ENCODE peak calls at places on chromosomes 16 and 17, in five cellular contexts. One of them, this sample, is unnamed.

GRCh38 chr17:37429442-37429841 is 22.8 kb downstream of the TADA2A start:
- DNase-seq in cardiac muscle cell: no peak
- DNase-seq in suprapubic skin: no peak
- DNase-seq in pancreas: no peak
- DNase-seq in Panc1: no peak
- DNase-seq in this sample: no peak

GRCh38 chr16:68363847-68364600 is 53.2 kb downstream of the PRMT7 start:
- DNase-seq in suprapubic skin: no peak
- DNase-seq in cardiac muscle cell: no peak
- DNase-seq in Panc1: no peak
- DNase-seq in pancreas: no peak
- DNase-seq in this sample: no peak

GRCh38 chr17:60327122-60327869 is 64.6 kb downstream of the USP32 start:
- DNase-seq in pancreas: no peak
- DNase-seq in cardiac muscle cell: no peak
- DNase-seq in Panc1: no peak
- DNase-seq in suprapubic skin: no peak
- DNase-seq in this sample: no peak

GRCh38 chr17:80474231-80474932 is 2.0 kb downstream of the NPTX1 start:
- DNase-seq in pancreas: no peak
- DNase-seq in Panc1: no peak
- DNase-seq in suprapubic skin: no peak
- DNase-seq in cardiac muscle cell: no peak
- DNase-seq in this sample: no peak

GRCh38 chr17:59093702-59094231 is 12.9 kb downstream of the TRIM37 start:
- DNase-seq in Panc1: no peak
- DNase-seq in cardiac muscle cell: no peak
- DNase-seq in pancreas: no peak
- DNase-seq in suprapubic skin: no peak
- DNase-seq in this sample: peak; percentile 96

GRCh38 chr17:82734987-82735866 is at the start of gene FN3K:
- DNase-seq in pancreas: peak; percentile 86
- DNase-seq in Panc1: no peak
- DNase-seq in cardiac muscle cell: peak; percentile 80
- DNase-seq in suprapubic skin: peak; percentile 78
- DNase-seq in this sample: no peak

GRCh38 chr17:65941500-65941899 is 250.4 kb downstream of the CEP112 start:
- DNase-seq in Panc1: no peak
- DNase-seq in pancreas: no peak
- DNase-seq in cardiac muscle cell: no peak
- DNase-seq in suprapubic skin: no peak
- DNase-seq in this sample: no peak

GRCh38 chr16:56424791-56425438 is 430 bp downstream of the AMFR start:
- DNase-seq in pancreas: peak; percentile 74
- DNase-seq in Panc1: no peak
- DNase-seq in suprapubic skin: peak; percentile 74
- DNase-seq in cardiac muscle cell: peak; percentile 36
- DNase-seq in this sample: no peak

GRCh38 chr17:14780116-14780515 is 479.2 kb downstream of the HS3ST3B1 start:
- DNase-seq in pancreas: no peak
- DNase-seq in Panc1: no peak
- DNase-seq in suprapubic skin: no peak
- DNase-seq in cardiac muscle cell: no peak
- DNase-seq in this sample: no peak
- H3K4me3 ChIP-seq in pancreas: no peak overlapping the region
- H3K4me3 ChIP-seq in Panc1: no peak overlapping the region
- H3K4me3 ChIP-seq in suprapubic skin: no peak overlapping the region
- H3K4me3 ChIP-seq in cardiac muscle cell: no peak overlapping the region
- H3K4me3 ChIP-seq in this sample: no peak overlapping the region

DNA sequence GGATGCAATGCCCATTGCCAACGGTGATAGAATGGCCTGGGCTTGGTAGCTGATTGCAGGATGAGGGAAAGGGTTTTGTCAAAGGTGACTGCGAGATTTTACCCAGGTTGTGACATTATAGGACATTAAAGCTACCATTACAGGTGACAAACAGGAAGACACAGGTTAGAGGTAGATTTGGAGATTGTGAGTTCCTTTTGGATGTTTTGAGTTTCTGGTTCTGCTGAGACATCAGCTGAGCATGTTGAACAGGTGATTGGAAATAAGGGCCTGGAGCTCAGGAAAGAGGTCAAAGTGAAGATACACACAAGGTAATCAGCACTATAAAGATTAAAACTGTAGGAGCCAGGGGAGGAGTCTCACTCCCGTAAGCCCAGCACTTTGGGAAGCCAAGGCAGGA is 5.9 kb downstream of the GSDMA start:
- DNase-seq in Panc1: no peak
- DNase-seq in pancreas: no peak
- DNase-seq in cardiac muscle cell: no peak
- DNase-seq in suprapubic skin: no peak
- DNase-seq in this sample: no peak
- H3K27me3 ChIP-seq in Panc1: no peaks in the 10 kb centered on the region
- H3K27me3 ChIP-seq in pancreas: no peaks in the 10 kb centered on the region
- H3K27me3 ChIP-seq in cardiac muscle cell: peaks cover 3% of the 10 kb centered on the region
- H3K27me3 ChIP-seq in suprapubic skin: peaks cover 3% of the 10 kb centered on the region
- H3K27me3 ChIP-seq in this sample: peaks cover 7% of the 10 kb centered on the region

DNA sequence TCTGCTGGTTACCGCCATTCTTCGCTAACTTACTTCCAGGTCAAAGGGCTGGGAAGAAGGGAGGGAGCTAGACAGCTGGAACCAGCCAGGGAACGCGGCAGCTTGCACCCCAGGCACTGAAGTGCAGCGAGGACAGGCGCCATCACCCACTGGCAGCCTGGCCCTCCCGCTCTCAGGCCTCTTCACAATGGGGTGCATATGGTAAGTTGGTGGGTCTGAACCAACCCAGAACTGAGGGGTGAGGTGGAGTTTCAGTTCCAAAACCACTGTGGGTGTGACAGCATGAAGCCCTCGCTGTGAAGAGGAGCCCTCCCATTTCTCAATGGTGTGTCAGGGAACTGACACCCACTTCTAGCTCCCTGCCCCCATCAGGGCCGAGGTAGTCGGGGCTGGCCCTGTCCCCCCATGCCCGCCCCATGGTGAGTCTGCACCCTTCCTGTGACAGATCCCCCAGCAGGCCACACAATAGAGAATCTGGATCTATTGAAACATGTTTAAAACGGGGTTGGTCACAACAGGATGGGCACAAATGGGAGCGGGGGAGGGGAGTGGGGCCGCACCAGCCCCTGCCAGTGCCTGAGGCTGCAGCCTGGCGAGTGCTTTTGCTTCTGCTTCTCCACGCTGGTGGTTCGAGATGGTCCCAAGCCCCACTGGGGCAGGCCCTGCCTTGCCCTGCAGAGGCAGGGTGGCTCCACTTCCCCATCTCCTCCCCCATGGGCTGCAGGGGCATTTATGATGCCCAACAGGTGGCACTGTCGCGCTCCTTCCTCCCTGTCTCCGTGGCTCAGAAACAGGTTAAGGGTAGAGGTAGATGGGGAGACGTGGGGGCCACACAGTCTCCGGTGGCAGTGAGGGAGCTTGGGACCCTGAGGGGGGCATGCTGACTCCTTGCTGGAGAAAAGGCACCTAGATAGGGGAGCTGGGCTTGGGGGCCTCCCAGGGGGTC is 2.3 kb downstream of the LIMD2 start:
- DNase-seq in suprapubic skin: no peak
- DNase-seq in pancreas: peak; percentile 80
- DNase-seq in cardiac muscle cell: no peak
- DNase-seq in Panc1: no peak
- DNase-seq in this sample: no peak
- TF ChIP-seq CTCF in suprapubic skin: no peak
- TF ChIP-seq CTCF in pancreas: peak; percentile 29
- TF ChIP-seq CTCF in cardiac muscle cell: peak; percentile 46
- TF ChIP-seq CTCF in Panc1: peak; percentile 74
- TF ChIP-seq CTCF in this sample: peak; percentile 59

GRCh38 chr16:79164378-79164720 is 436.2 kb downstream of the MAF start:
- DNase-seq in pancreas: no peak
- DNase-seq in Panc1: no peak
- DNase-seq in suprapubic skin: no peak
- DNase-seq in cardiac muscle cell: no peak
- DNase-seq in this sample: no peak

GRCh38 chr16:79165541-79165940 is 435.0 kb downstream of the MAF start:
- DNase-seq in suprapubic skin: no peak
- DNase-seq in pancreas: no peak
- DNase-seq in Panc1: no peak
- DNase-seq in cardiac muscle cell: no peak
- DNase-seq in this sample: no peak

GRCh38 chr16:79159650-79160049 is 440.9 kb downstream of the MAF start:
- DNase-seq in Panc1: no peak
- DNase-seq in suprapubic skin: no peak
- DNase-seq in pancreas: no peak
- DNase-seq in cardiac muscle cell: no peak
- DNase-seq in this sample: no peak

GRCh38 chr16:79167893-79168292 is 432.6 kb downstream of the MAF start:
- DNase-seq in suprapubic skin: no peak
- DNase-seq in cardiac muscle cell: no peak
- DNase-seq in pancreas: no peak
- DNase-seq in Panc1: no peak
- DNase-seq in this sample: no peak

GRCh38 chr16:79163666-79164377 is 436.7 kb downstream of the MAF start:
- DNase-seq in suprapubic skin: no peak
- DNase-seq in Panc1: no peak
- DNase-seq in pancreas: no peak
- DNase-seq in cardiac muscle cell: no peak
- DNase-seq in this sample: no peak
- H3K4me3 ChIP-seq in suprapubic skin: no peak overlapping the region
- H3K4me3 ChIP-seq in Panc1: peak overlapping the region; percentile 36
- H3K4me3 ChIP-seq in pancreas: no peak overlapping the region
- H3K4me3 ChIP-seq in cardiac muscle cell: no peak overlapping the region
- H3K4me3 ChIP-seq in this sample: no peak overlapping the region

GRCh38 chr16:89633064-89633631 is 19.7 kb downstream of the DPEP1 start:
- DNase-seq in cardiac muscle cell: no peak
- DNase-seq in suprapubic skin: no peak
- DNase-seq in pancreas: no peak
- DNase-seq in Panc1: no peak
- DNase-seq in this sample: peak; percentile 33

GRCh38 chr16:89624775-89625761 is 11.6 kb downstream of the DPEP1 start:
- DNase-seq in pancreas: no peak
- DNase-seq in cardiac muscle cell: no peak
- DNase-seq in suprapubic skin: no peak
- DNase-seq in Panc1: no peak
- DNase-seq in this sample: no peak

GRCh38 chr16:89629827-89630610 is 16.6 kb downstream of the DPEP1 start:
- DNase-seq in suprapubic skin: no peak
- DNase-seq in pancreas: no peak
- DNase-seq in Panc1: no peak
- DNase-seq in cardiac muscle cell: no peak
- DNase-seq in this sample: no peak
- H3K27me3 ChIP-seq in suprapubic skin: peaks cover 29% of the 10 kb centered on the region
- H3K27me3 ChIP-seq in pancreas: no peaks in the 10 kb centered on the region
- H3K27me3 ChIP-seq in Panc1: peaks cover 4% of the 10 kb centered on the region
- H3K27me3 ChIP-seq in cardiac muscle cell: peaks cover 12% of the 10 kb centered on the region
- H3K27me3 ChIP-seq in this sample: peaks cover 3% of the 10 kb centered on the region

GRCh38 chr17:29357232-29357631 is 32.9 kb upstream of the TAOK1 start:
- DNase-seq in Panc1: no peak
- DNase-seq in cardiac muscle cell: no peak
- DNase-seq in pancreas: no peak
- DNase-seq in suprapubic skin: no peak
- DNase-seq in this sample: no peak
- TF ChIP-seq CTCF in Panc1: no peak
- TF ChIP-seq CTCF in cardiac muscle cell: no peak
- TF ChIP-seq CTCF in pancreas: no peak
- TF ChIP-seq CTCF in suprapubic skin: no peak
- TF ChIP-seq CTCF in this sample: no peak

DNA sequence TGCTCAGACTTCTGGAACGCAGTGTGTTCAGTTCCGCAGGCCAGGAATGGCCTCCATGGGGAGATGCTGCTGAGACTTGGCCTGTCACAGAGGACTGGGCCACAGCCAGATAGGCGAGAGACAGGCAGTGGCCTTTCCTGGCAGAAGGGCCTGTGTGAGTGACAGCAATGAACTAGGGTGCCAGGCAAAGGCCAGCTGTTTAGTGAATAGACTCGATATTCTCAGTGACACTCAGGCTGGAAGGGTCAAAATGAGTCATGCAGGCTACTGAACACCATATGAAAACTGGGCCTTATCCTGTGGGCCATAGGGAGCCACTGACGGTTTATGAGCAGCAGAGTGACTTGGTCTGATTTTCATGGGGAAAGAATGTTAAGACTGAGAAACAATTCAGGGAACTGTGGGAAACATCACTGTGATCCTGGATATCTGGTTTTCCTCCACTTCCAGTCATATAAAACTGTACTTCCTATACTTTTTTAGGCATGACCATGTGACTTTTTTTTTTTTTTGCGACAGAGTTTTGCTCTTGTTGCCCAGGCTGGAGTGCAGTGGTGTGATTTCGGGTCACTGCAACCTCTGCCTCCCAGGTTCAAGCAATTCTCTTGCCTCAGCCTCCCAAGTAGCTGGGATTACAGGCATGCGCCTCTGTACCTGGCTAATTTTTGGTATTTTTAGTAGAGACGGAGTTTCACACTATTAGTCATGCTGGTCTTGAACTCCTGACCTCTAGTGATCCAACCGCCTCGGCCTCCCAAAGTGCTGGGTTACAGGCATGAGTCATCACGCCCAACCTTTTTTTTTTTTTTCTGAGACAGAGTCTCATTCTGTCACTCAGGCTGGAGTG is 5.2 kb upstream of the NUBP1 start:
- DNase-seq in Panc1: peak; percentile 74
- DNase-seq in suprapubic skin: no peak
- DNase-seq in cardiac muscle cell: no peak
- DNase-seq in pancreas: no peak
- DNase-seq in this sample: no peak
- H3K4me3 ChIP-seq in Panc1: no peak overlapping the region
- H3K4me3 ChIP-seq in suprapubic skin: no peak overlapping the region
- H3K4me3 ChIP-seq in cardiac muscle cell: no peak overlapping the region
- H3K4me3 ChIP-seq in pancreas: no peak overlapping the region
- H3K4me3 ChIP-seq in this sample: no peak overlapping the region

DNA sequence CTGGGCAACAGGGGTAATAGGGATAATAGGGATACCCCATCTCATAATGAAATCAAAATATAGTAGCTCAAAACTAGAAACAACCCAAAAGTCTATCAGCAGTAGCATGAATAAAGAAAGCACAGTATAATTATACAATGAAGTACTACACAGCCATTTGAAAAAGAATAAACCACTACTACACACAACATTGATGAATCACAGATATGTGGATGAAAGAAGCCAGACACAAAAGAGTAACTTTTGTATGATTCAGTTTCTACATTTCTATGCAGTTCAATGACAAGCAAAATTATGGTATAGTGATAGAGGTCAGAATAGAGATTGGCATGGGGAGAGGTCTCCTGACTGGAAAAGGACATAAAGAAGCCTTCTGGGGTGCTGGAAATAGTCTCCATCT is 2.8 kb upstream of the HOXB13 start:
- DNase-seq in pancreas: no peak
- DNase-seq in Panc1: no peak
- DNase-seq in cardiac muscle cell: no peak
- DNase-seq in suprapubic skin: no peak
- DNase-seq in this sample: no peak
- H3K27me3 ChIP-seq in pancreas: peaks cover 69% of the 10 kb centered on the region
- H3K27me3 ChIP-seq in Panc1: no peaks in the 10 kb centered on the region
- H3K27me3 ChIP-seq in cardiac muscle cell: peaks cover 100% of the 10 kb centered on the region
- H3K27me3 ChIP-seq in suprapubic skin: peaks cover 100% of the 10 kb centered on the region
- H3K27me3 ChIP-seq in this sample: peaks cover 68% of the 10 kb centered on the region

GRCh38 chr17:76473541-76473985 is 6.2 kb downstream of the AANAT start:
- DNase-seq in suprapubic skin: peak; percentile 54
- DNase-seq in pancreas: no peak
- DNase-seq in Panc1: no peak
- DNase-seq in cardiac muscle cell: peak; percentile 48
- DNase-seq in this sample: no peak
- TF ChIP-seq CTCF in suprapubic skin: no peak
- TF ChIP-seq CTCF in pancreas: no peak
- TF ChIP-seq CTCF in Panc1: no peak
- TF ChIP-seq CTCF in cardiac muscle cell: peak; percentile 35
- TF ChIP-seq CTCF in this sample: peak; percentile 35

This sample was measured in BJ.